ENCODE peak calls at places on chromosomes 4 and X, in nine cellular contexts. R, S, K, O, N, Q, V, Z and G are unnamed samples.

GRCh38 chrX:53320543-53321215 is 39.3 kb upstream of the IQSEC2 start:
- DNase-seq in R (no peak), S (no peak), K (no peak), O (no peak), N (no peak), Q (no peak), V (no peak), Z (peak), G (no peak)

GRCh38 chr4:123588631-123589223 is 192.1 kb downstream of the SPRY1 start:
- DNase-seq in R (no peak), S (peak), K (peak), O (no peak), N (peak), Q (no peak), V (no peak), Z (peak), G (no peak)

GRCh38 chr4:118823471-118823870 is 12.5 kb downstream of the SEC24D start:
- DNase-seq in R (no peak), S (no peak), K (no peak), O (peak), N (no peak), Q (peak), V (no peak), Z (no peak), G (no peak)

GRCh38 chr4:145473203-145473602 is 8.4 kb upstream of the SMAD1 start:
- DNase-seq in R (no peak), S (no peak), K (no peak), O (no peak), N (no peak), Q (no peak), V (peak), Z (no peak), G (no peak)

GRCh38 chr4:5722328-5722727 is 11.3 kb downstream of the EVC start:
- DNase-seq in R (no peak), S (peak), K (no peak), O (peak), N (no peak), Q (no peak), V (no peak), Z (no peak), G (no peak)

GRCh38 chr4:55080174-55080865 is 45.1 kb downstream of the KDR start:
- DNase-seq in R (no peak), S (peak), K (no peak), O (peak), N (no peak), Q (no peak), V (no peak), Z (no peak), G (no peak)

GRCh38 chr4:111274060-111274459 is 651.2 kb upstream of the PITX2 start:
- DNase-seq in R (no peak), S (no peak), K (no peak), O (no peak), N (no peak), Q (no peak), V (no peak), Z (no peak), G (no peak)

GRCh38 chrX:133258481-133258880 is 40.3 kb upstream of the TFDP3 start:
- DNase-seq in R (no peak), S (peak), K (no peak), O (peak), N (no peak), Q (no peak), V (no peak), Z (no peak), G (no peak)

GRCh38 chrX:137574784-137575298 is 8.9 kb downstream of the ZIC3 start:
- DNase-seq in R (no peak), S (no peak), K (no peak), O (no peak), N (no peak), Q (no peak), V (no peak), Z (no peak), G (no peak)

GRCh38 chr4:157358439-157358838 is 137.9 kb downstream of the GRIA2 start:
- DNase-seq in R (no peak), S (no peak), K (no peak), O (no peak), N (no peak), Q (no peak), V (no peak), Z (no peak), G (no peak)

GRCh38 chr4:120760047-120760446 is 162.5 kb downstream of the PRDM5 start:
- DNase-seq in R (no peak), S (no peak), K (no peak), O (no peak), N (no peak), Q (no peak), V (no peak), Z (no peak), G (no peak)

GRCh38 chrX:111444881-111445280 is 32.9 kb upstream of the DCX start:
- DNase-seq in R (no peak), S (no peak), K (no peak), O (peak), N (no peak), Q (no peak), V (no peak), Z (no peak), G (no peak)

GRCh38 chrX:111445485-111445884 is 33.5 kb upstream of the DCX start:
- DNase-seq in R (no peak), S (peak), K (peak), O (peak), N (peak), Q (peak), V (peak), Z (peak), G (no peak)

GRCh38 chrX:111442791-111443190 is 30.8 kb upstream of the DCX start:
- DNase-seq in R (no peak), S (no peak), K (no peak), O (no peak), N (no peak), Q (no peak), V (no peak), Z (no peak), G (no peak)

GRCh38 chrX:111447298-111447697 is 35.3 kb upstream of the DCX start:
- DNase-seq in R (no peak), S (no peak), K (peak), O (peak), N (peak), Q (peak), V (peak), Z (peak), G (peak)
- TF ChIP-seq CTCF in R (no peak), S (no peak), K (no peak), O (no peak), N (peak), Q (no peak), V (peak), Z (peak), G (peak)

GRCh38 chrX:145393702-145394235 is 146.5 kb downstream of the SPANXN1 start:
- DNase-seq in R (no peak), S (no peak), K (no peak), O (no peak), N (no peak), Q (peak), V (peak), Z (peak), G (no peak)
- TF ChIP-seq CTCF in R (no peak), S (no peak), K (no peak), O (peak), N (peak), Q (peak), V (peak), Z (peak), G (no peak)

GRCh38 chrX:40573763-40574162 is 7.0 kb upstream of the ATP6AP2 start:
- DNase-seq in R (no peak), S (peak), K (peak), O (peak), N (peak), Q (peak), V (peak), Z (peak), G (peak)
- TF ChIP-seq CTCF in R (no peak), S (peak), K (peak), O (peak), N (peak), Q (peak), V (peak), Z (peak), G (peak)

GRCh38 chr4:72473434-72473900 is 95.6 kb downstream of the ADAMTS3 start:
- DNase-seq in R (no peak), S (no peak), K (peak), O (no peak), N (no peak), Q (peak), V (no peak), Z (peak), G (peak)
- TF ChIP-seq CTCF in R (no peak), S (no peak), K (no peak), O (no peak), N (no peak), Q (no peak), V (no peak), Z (no peak), G (no peak)

DNA sequence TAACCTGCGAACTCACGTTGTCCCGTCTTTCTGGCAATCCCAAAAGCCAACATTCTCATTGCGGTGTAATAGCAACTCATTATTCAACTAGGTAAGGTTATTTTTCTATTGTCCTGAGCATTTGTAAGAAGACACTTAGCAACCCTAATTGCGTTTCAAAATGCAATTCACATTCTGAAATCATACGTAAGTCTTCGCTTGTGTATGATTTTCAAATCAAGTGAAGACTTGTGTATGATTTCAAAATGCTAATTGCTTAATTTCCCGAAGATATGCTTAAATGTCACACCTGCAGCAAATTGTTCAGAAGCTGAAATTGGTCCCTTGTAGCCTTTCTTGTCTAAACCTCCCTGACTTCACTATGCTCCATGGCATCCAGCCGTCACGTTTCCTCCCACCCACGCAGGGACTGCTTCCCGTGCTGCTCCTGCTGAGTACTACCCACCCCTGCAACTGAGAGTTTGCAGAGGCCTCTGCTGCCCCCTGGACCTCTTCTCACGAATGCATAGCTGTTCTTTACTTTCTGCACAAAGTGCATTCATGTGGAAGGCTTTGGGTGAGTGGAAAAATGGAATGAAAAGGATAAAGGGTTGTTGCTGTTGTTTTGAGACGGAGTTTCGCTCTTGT is 40.8 kb upstream of the CLDN24 start:
- DNase-seq in R (no peak), S (peak), K (peak), O (peak), N (no peak), Q (peak), V (no peak), Z (no peak), G (no peak)
- TF ChIP-seq CTCF in R (no peak), S (peak), K (peak), O (peak), N (no peak), Q (no peak), V (no peak), Z (no peak), G (no peak)

GRCh38 chr4:41645716-41646115 is 102.8 kb downstream of the PHOX2B start:
- DNase-seq in R (no peak), S (no peak), K (no peak), O (no peak), N (no peak), Q (no peak), V (no peak), Z (no peak), G (no peak)

GRCh38 chr4:41646862-41647261 is 101.7 kb downstream of the PHOX2B start:
- DNase-seq in R (no peak), S (no peak), K (no peak), O (no peak), N (no peak), Q (no peak), V (no peak), Z (no peak), G (no peak)

GRCh38 chr4:41647368-41647767 is 101.2 kb downstream of the PHOX2B start:
- DNase-seq in R (no peak), S (no peak), K (no peak), O (no peak), N (no peak), Q (no peak), V (no peak), Z (no peak), G (no peak)

GRCh38 chr4:41644915-41645295 is 103.6 kb downstream of the PHOX2B start:
- DNase-seq in R (no peak), S (no peak), K (no peak), O (no peak), N (no peak), Q (no peak), V (no peak), Z (no peak), G (no peak)

DNA sequence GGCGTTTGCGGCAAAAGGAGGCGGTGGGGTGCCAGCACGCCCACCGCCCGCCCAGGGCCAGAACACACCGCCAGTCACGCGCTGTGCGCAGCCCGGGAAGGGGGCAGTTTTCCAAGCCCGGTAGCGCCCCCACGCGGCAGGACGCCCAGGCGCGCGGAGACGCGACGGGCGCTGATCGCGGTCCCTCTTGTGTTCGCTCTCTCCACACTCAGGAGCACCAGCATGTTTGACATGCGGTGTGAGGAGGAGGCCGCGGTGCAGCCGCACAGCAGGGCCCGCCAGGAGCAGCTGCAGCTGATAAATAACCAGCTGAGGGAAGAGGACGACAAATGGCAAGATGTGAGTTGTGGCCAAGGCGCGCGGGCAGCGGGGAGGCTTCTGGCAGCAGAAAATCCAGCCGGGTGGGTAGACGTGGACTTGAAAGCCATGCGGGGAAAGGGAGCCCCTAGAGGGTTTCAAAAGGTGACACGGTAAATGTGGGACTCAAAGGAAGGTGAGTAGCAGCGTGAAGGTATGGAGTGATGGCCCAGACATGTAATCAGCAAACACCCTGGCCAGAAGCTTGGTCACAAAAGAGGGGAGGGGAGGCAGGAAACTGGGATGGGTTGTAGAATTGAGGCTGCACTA is 104.1 kb downstream of the PHOX2B start:
- DNase-seq in R (peak), S (peak), K (peak), O (peak), N (peak), Q (no peak), V (no peak), Z (no peak), G (peak)
- TF ChIP-seq CTCF in R (no peak), S (peak), K (peak), O (peak), N (peak), Q (peak), V (peak), Z (no peak), G (peak)

DNA sequence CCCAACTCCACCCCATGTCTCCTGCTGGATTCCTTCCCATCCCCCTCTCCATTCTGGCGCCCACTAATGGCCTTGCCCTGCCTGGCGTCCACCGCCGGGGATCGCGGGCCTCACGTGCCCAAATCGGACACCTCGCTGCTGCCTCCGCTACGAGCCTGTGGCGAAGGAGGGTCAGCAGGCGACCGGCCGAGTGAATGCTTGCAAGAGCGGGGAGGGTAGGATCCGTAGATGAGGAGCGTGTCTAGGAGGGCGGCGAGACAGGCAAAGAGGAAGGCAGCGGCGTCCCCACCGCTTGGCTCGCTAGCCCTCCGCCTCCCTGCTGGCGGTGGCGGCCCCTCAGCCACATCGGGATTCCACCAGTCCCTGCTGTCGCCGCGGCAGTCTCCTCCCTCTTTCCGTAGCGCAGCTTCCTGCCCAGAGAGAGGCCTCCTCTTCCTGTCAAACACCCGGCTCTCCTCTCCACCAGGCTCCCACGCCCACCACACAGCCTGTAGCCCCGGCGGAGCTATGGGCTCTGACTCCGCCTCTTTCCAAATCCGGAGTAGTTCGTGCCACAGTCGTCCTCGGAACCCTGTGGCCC is at the start of gene SPIN2B:
- DNase-seq in R (peak), S (peak), K (peak), O (peak), N (peak), Q (peak), V (peak), Z (peak), G (peak)
- TF ChIP-seq CTCF in R (no peak), S (no peak), K (no peak), O (no peak), N (no peak), Q (no peak), V (no peak), Z (no peak), G (no peak)

DNA sequence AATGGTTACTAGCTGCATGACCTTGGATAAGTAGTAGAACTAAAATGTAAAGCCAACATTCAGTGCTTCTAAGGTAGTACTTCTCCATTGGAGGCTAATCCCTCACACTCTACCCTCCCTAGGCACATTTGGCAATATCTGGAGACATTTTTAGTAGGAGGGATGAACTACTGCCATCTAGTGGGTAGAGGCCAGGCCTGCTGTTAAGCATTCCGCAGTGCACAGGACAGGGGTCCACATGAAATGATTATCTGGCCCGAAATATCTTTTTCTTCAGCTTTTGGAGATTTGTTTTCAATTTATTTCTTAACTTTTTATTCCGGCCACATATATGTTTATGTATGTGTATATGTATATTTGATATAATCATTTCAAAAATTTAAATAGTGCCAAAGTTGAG is 36.0 kb upstream of the SPANXC start:
- DNase-seq in R (no peak), S (peak), K (peak), O (peak), N (peak), Q (peak), V (peak), Z (peak), G (peak)
- TF ChIP-seq CTCF in R (no peak), S (peak), K (peak), O (peak), N (peak), Q (peak), V (peak), Z (peak), G (no peak)

DNA sequence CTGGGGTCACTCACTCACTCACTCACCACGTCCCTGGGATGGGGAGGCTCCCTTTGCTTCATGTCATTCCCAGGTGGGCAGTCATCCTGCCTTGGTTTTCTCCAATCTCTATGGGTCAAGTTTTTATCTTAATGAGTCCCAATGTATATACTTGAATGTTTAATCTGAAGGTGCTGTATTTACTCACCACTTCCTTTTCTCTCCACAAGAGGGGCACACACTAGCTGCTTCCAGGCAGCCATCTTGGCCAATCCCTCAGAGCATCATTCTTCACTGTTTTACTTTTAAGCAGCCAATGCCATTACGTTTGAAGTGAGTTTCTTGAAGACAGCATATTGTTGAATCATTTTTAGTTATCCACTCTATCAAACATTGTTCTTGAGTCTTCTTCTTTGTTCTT is 153.4 kb upstream of the ARSJ start:
- DNase-seq in R (no peak), S (no peak), K (peak), O (peak), N (peak), Q (no peak), V (peak), Z (peak), G (peak)
- TF ChIP-seq CTCF in R (no peak), S (peak), K (peak), O (peak), N (peak), Q (no peak), V (peak), Z (peak), G (peak)

GRCh38 chrX:43682726-43683125 is 26.6 kb downstream of the MAOA start:
- DNase-seq in R (no peak), S (no peak), K (no peak), O (peak), N (no peak), Q (no peak), V (no peak), Z (no peak), G (no peak)

GRCh38 chrX:43693602-43694406 is 37.7 kb downstream of the MAOA start:
- DNase-seq in R (no peak), S (no peak), K (no peak), O (no peak), N (no peak), Q (peak), V (no peak), Z (no peak), G (no peak)

GRCh38 chrX:43685221-43685620 is 29.1 kb downstream of the MAOA start:
- DNase-seq in R (no peak), S (no peak), K (no peak), O (no peak), N (no peak), Q (no peak), V (no peak), Z (no peak), G (no peak)

DNA sequence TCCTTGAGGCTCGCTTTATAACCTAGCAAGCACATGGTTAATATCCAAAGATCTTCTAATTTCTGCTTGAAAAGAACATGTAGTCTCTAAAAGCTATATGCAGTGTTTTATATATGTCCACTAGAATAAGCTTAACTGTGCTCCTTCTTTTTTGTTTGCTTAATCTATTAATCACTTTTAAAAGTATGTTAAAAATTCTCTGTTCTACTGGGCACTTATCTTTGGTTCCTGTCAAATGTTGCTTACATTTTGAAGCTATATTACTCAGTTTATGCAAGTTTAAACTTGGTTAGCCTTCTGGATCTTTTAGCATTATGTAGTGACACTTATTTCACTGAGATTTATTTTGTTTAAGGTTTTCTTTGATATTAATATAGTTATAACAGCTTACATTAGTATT is 32.5 kb downstream of the MAOA start:
- DNase-seq in R (no peak), S (no peak), K (no peak), O (peak), N (no peak), Q (no peak), V (no peak), Z (no peak), G (no peak)
- TF ChIP-seq CTCF in R (no peak), S (no peak), K (no peak), O (no peak), N (no peak), Q (no peak), V (no peak), Z (no peak), G (no peak)